ENCODE peak calls at places on chromosomes 6 and 20, in four cellular contexts. G, Z, F and L are unnamed samples.
A peak's percentile ranks its signal among the peaks of the same experiment; 100 is the strongest.

GRCh38 chr6:115972679-115973078 is 88.0 kb downstream of the FRK start:
- DNase-seq in G (no peak), F (no peak), Z (no peak), L (no peak)

GRCh38 chr6:27720607-27721580 is 191.3 kb downstream of the OR2B2 start:
- DNase-seq in Z (no peak), F (no peak), G (no peak), L (peak; percentile 63)

GRCh38 chr6:13413466-13413862 is 73.9 kb downstream of the GFOD1 start:
- DNase-seq in G (no peak), F (no peak), Z (no peak), L (no peak)

GRCh38 chr20:32474967-32475819 is 109.9 kb downstream of the NOL4L start:
- DNase-seq in Z (peak; percentile 95), F (no peak), G (no peak), L (peak; percentile 23)

GRCh38 chr20:59678286-59678685 is 73.9 kb downstream of the PHACTR3 start:
- DNase-seq in Z (no peak), F (no peak), G (peak; percentile 56), L (no peak)

GRCh38 chr6:89433637-89434499 is 916 bp downstream of the ANKRD6 start:
- DNase-seq in Z (peak; percentile 37), F (peak; percentile 36), G (no peak), L (peak; percentile 3)

GRCh38 chr6:168404560-168404959 is 36.4 kb upstream of the SMOC2 start:
- DNase-seq in Z (no peak), F (no peak), G (no peak), L (no peak)

GRCh38 chr20:62977613-62978558 is 25.4 kb downstream of the SLC17A9 start:
- DNase-seq in F (peak; percentile 70), Z (no peak), G (no peak), L (peak; percentile 93)

GRCh38 chr6:151325075-151326050 is 66.0 kb downstream of the ZBTB2 start:
- DNase-seq in G (peak; percentile 18), Z (peak; percentile 78), F (no peak), L (peak; percentile 31)

GRCh38 chr6:134081506-134081905 is 29.1 kb upstream of the SLC2A12 start:
- DNase-seq in F (no peak), G (no peak), Z (no peak), L (no peak)